ENCODE peak calls at places on chromosomes 16 and 17, in nine cellular contexts. One of them, this sample, is unnamed.

GRCh38 chr16:82855471-82855870 is 228.7 kb downstream of the CDH13 start:
- DNase-seq in IMR-90: no peak
- DNase-seq in Peyer's patch: no peak
- DNase-seq in fibroblast of mammary gland: peak; percentile 52
- DNase-seq in ovary: no peak
- DNase-seq in ascending aorta: no peak
- DNase-seq in fibroblast of lung: peak; percentile 45
- DNase-seq in right lobe of liver: no peak
- DNase-seq in brain microvascular endothelial cell: no peak
- DNase-seq in this sample: no peak

GRCh38 chr16:3157229-3158013 is 22.6 kb downstream of the ZNF213 start:
- DNase-seq in IMR-90: peak; percentile 98
- DNase-seq in Peyer's patch: peak; percentile 75
- DNase-seq in fibroblast of mammary gland: peak; percentile 97
- DNase-seq in ovary: peak; percentile 82
- DNase-seq in ascending aorta: peak; percentile 83
- DNase-seq in fibroblast of lung: peak; percentile 96
- DNase-seq in right lobe of liver: peak; percentile 50
- DNase-seq in brain microvascular endothelial cell: peak; percentile 96
- DNase-seq in this sample: peak; percentile 86

GRCh38 chr16:77060614-77061013 is 130.4 kb upstream of the MON1B start:
- DNase-seq in IMR-90: no peak
- DNase-seq in Peyer's patch: no peak
- DNase-seq in fibroblast of mammary gland: no peak
- DNase-seq in ovary: no peak
- DNase-seq in ascending aorta: no peak
- DNase-seq in fibroblast of lung: no peak
- DNase-seq in right lobe of liver: no peak
- DNase-seq in brain microvascular endothelial cell: no peak
- DNase-seq in this sample: no peak

GRCh38 chr17:81429353-81429774 is 34.1 kb downstream of the BAHCC1 start:
- DNase-seq in IMR-90: peak; percentile 67
- DNase-seq in Peyer's patch: peak; percentile 68
- DNase-seq in fibroblast of mammary gland: peak; percentile 61
- DNase-seq in ovary: peak; percentile 95
- DNase-seq in ascending aorta: peak; percentile 88
- DNase-seq in fibroblast of lung: peak; percentile 64
- DNase-seq in right lobe of liver: peak; percentile 79
- DNase-seq in brain microvascular endothelial cell: peak; percentile 35
- DNase-seq in this sample: no peak

GRCh38 chr17:35734396-35734795 is 3.0 kb downstream of the RASL10B start:
- DNase-seq in IMR-90: no peak
- DNase-seq in Peyer's patch: no peak
- DNase-seq in fibroblast of mammary gland: no peak
- DNase-seq in ovary: no peak
- DNase-seq in ascending aorta: peak; percentile 24
- DNase-seq in fibroblast of lung: no peak
- DNase-seq in right lobe of liver: no peak
- DNase-seq in brain microvascular endothelial cell: no peak
- DNase-seq in this sample: no peak

GRCh38 chr16:19223235-19223847 is 55.3 kb downstream of the SYT17 start:
- DNase-seq in IMR-90: peak; percentile 4
- DNase-seq in Peyer's patch: peak; percentile 88
- DNase-seq in fibroblast of mammary gland: peak; percentile 18
- DNase-seq in ovary: no peak
- DNase-seq in ascending aorta: no peak
- DNase-seq in fibroblast of lung: no peak
- DNase-seq in right lobe of liver: no peak
- DNase-seq in brain microvascular endothelial cell: peak; percentile 7
- DNase-seq in this sample: no peak

GRCh38 chr16:228151-228855 is 946 bp downstream of the LUC7L start:
- DNase-seq in IMR-90: peak; percentile 10
- DNase-seq in Peyer's patch: no peak
- DNase-seq in fibroblast of mammary gland: no peak
- DNase-seq in ovary: no peak
- DNase-seq in ascending aorta: no peak
- DNase-seq in fibroblast of lung: peak; percentile 13
- DNase-seq in right lobe of liver: no peak
- DNase-seq in brain microvascular endothelial cell: peak; percentile 7
- DNase-seq in this sample: no peak

GRCh38 chr16:31868701-31869167 is 4.9 kb upstream of the ZNF267 start:
- DNase-seq in IMR-90: peak; percentile 72
- DNase-seq in Peyer's patch: peak; percentile 95
- DNase-seq in fibroblast of mammary gland: peak; percentile 70
- DNase-seq in ovary: peak; percentile 78
- DNase-seq in ascending aorta: peak; percentile 93
- DNase-seq in fibroblast of lung: peak; percentile 49
- DNase-seq in right lobe of liver: peak; percentile 77
- DNase-seq in brain microvascular endothelial cell: peak; percentile 78
- DNase-seq in this sample: no peak

GRCh38 chr16:4380131-4381063 is 8.7 kb downstream of the VASN start:
- DNase-seq in IMR-90: no peak
- DNase-seq in Peyer's patch: no peak
- DNase-seq in fibroblast of mammary gland: no peak
- DNase-seq in ovary: no peak
- DNase-seq in ascending aorta: peak; percentile 86
- DNase-seq in fibroblast of lung: peak; percentile 61
- DNase-seq in right lobe of liver: no peak
- DNase-seq in brain microvascular endothelial cell: no peak
- DNase-seq in this sample: no peak

GRCh38 chr16:4690946-4691665 is 2.3 kb upstream of the NUDT16L1 start:
- DNase-seq in IMR-90: no peak
- DNase-seq in Peyer's patch: no peak
- DNase-seq in fibroblast of mammary gland: no peak
- DNase-seq in ovary: no peak
- DNase-seq in ascending aorta: no peak
- DNase-seq in fibroblast of lung: no peak
- DNase-seq in right lobe of liver: peak; percentile 21
- DNase-seq in brain microvascular endothelial cell: no peak
- DNase-seq in this sample: no peak

GRCh38 chr17:6818938-6819337 is 12.6 kb downstream of the TEKT1 start:
- DNase-seq in IMR-90: no peak
- DNase-seq in Peyer's patch: no peak
- DNase-seq in fibroblast of mammary gland: no peak
- DNase-seq in ovary: no peak
- DNase-seq in ascending aorta: no peak
- DNase-seq in fibroblast of lung: no peak
- DNase-seq in right lobe of liver: no peak
- DNase-seq in brain microvascular endothelial cell: no peak
- DNase-seq in this sample: no peak

GRCh38 chr17:74893936-74894671 is 671 bp upstream of the FADS6 start:
- DNase-seq in IMR-90: no peak
- DNase-seq in Peyer's patch: no peak
- DNase-seq in fibroblast of mammary gland: no peak
- DNase-seq in ovary: no peak
- DNase-seq in ascending aorta: no peak
- DNase-seq in fibroblast of lung: no peak
- DNase-seq in right lobe of liver: no peak
- DNase-seq in brain microvascular endothelial cell: no peak
- DNase-seq in this sample: no peak
- H3K4me3 ChIP-seq in IMR-90: no peak overlapping the region
- H3K4me3 ChIP-seq in Peyer's patch: peak overlapping the region; percentile 24
- H3K4me3 ChIP-seq in fibroblast of mammary gland: no peak overlapping the region
- H3K4me3 ChIP-seq in ovary: no peak overlapping the region
- H3K4me3 ChIP-seq in ascending aorta: peak overlapping the region; percentile 54
- H3K4me3 ChIP-seq in fibroblast of lung: no peak overlapping the region
- H3K4me3 ChIP-seq in right lobe of liver: peak overlapping the region; percentile 40
- H3K4me3 ChIP-seq in brain microvascular endothelial cell: no peak overlapping the region
- H3K4me3 ChIP-seq in this sample: no peak overlapping the region

DNA sequence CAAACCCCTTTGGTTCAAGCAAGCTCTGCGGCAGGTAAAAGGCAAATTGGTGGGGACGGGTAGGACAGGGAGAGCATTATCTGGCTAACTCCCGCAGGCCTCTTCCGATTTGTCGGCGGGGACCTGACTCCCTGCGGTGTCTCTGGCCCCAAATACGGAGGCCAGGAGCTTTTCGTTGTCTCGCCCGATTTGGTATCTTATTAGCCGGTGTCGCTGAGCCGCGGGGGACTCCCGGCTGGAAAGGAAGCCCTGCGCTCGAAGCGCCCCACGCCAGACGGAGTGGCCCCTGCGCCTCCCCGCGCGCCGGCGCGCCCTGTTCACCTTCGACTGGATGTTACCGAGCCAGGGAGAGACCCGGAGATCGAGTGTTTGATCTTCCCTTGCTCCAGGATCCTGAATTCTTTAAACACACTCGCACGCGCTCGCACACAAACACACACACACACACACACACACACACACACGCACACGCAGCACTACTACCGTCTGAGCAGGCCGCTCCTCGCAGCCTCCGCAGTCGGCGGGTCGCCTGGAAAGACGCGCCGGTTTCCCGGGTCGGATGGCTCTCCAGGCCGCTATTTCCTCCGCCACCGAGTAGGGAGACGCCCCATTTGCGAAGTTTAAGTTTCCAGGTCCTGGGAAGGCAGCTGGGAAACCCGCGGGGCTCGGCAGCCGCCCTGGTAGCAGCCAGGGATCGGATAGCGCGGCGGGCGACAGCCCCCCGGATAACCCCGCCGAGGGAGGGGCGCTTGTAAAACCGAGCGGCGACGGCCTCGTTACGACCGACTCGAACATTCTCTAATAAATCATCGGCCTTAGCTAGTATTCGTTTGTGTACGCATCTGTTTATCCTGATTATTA is 3.3 kb downstream of the PRAC1 start:
- DNase-seq in IMR-90: no peak
- DNase-seq in Peyer's patch: no peak
- DNase-seq in fibroblast of mammary gland: no peak
- DNase-seq in ovary: no peak
- DNase-seq in ascending aorta: no peak
- DNase-seq in fibroblast of lung: no peak
- DNase-seq in right lobe of liver: no peak
- DNase-seq in brain microvascular endothelial cell: no peak
- DNase-seq in this sample: no peak
- H3K4me3 ChIP-seq in IMR-90: no peak overlapping the region
- H3K4me3 ChIP-seq in Peyer's patch: no peak overlapping the region
- H3K4me3 ChIP-seq in fibroblast of mammary gland: no peak overlapping the region
- H3K4me3 ChIP-seq in ovary: no peak overlapping the region
- H3K4me3 ChIP-seq in ascending aorta: no peak overlapping the region
- H3K4me3 ChIP-seq in fibroblast of lung: no peak overlapping the region
- H3K4me3 ChIP-seq in right lobe of liver: no peak overlapping the region
- H3K4me3 ChIP-seq in brain microvascular endothelial cell: no peak overlapping the region
- H3K4me3 ChIP-seq in this sample: no peak overlapping the region

DNA sequence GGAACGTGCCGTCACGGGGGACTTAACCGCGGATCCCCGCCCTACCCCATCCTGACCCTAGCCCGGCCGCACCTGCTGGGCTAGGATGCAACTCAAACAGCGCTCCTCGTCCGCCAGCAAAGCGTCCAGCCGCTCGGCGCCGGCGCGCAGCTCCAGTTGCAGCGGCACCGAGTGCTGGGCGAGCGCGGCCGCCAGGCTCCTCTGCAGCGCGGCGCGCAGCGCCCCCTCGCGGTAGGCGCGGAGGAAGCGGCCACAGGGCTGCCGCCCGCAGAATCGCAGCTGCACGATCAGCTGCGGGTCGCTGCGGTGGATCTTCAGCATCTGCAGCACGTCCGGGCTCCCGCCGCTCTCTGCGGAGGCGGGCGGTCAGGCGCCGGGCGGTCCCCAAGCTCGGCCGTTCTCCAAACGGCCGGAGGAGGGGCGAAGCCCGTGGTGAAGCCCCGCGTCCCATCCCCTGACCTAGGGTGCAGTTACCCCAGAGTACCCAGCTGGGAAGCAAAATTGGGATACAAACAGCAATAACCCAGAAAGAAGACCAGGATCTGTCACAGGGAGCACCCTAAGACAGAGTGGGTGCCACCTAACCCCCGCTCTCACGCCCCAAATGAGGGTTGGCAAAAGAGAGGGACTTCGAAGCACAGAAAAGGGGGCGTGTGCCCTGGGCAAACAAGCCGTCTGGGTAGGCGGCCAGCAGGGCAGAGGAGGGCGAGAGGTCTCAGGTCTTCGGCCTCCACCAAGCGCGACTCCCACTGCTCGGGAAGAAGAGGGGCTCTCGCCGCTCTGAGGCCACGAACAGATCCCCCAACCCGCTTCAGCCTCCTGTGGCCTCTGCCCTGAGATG is 4.2 kb downstream of the TRADD start:
- DNase-seq in IMR-90: peak; percentile 71
- DNase-seq in Peyer's patch: peak; percentile 85
- DNase-seq in fibroblast of mammary gland: peak; percentile 67
- DNase-seq in ovary: peak; percentile 86
- DNase-seq in ascending aorta: peak; percentile 84
- DNase-seq in fibroblast of lung: peak; percentile 61
- DNase-seq in right lobe of liver: peak; percentile 84
- DNase-seq in brain microvascular endothelial cell: peak; percentile 33
- DNase-seq in this sample: no peak
- H3K4me3 ChIP-seq in IMR-90: no peak overlapping the region
- H3K4me3 ChIP-seq in Peyer's patch: no peak overlapping the region
- H3K4me3 ChIP-seq in fibroblast of mammary gland: no peak overlapping the region
- H3K4me3 ChIP-seq in ovary: no peak overlapping the region
- H3K4me3 ChIP-seq in ascending aorta: peak overlapping the region; percentile 11
- H3K4me3 ChIP-seq in fibroblast of lung: no peak overlapping the region
- H3K4me3 ChIP-seq in right lobe of liver: no peak overlapping the region
- H3K4me3 ChIP-seq in brain microvascular endothelial cell: peak overlapping the region; percentile 5
- H3K4me3 ChIP-seq in this sample: no peak overlapping the region

GRCh38 chr16:14310519-14310991 is 239.4 kb downstream of the MRTFB start:
- DNase-seq in IMR-90: peak; percentile 50
- DNase-seq in Peyer's patch: no peak
- DNase-seq in fibroblast of mammary gland: peak; percentile 55
- DNase-seq in ovary: no peak
- DNase-seq in ascending aorta: no peak
- DNase-seq in fibroblast of lung: peak; percentile 64
- DNase-seq in right lobe of liver: no peak
- DNase-seq in brain microvascular endothelial cell: no peak
- DNase-seq in this sample: peak; percentile 64
- H3K4me3 ChIP-seq in IMR-90: no peak overlapping the region
- H3K4me3 ChIP-seq in Peyer's patch: no peak overlapping the region
- H3K4me3 ChIP-seq in fibroblast of mammary gland: no peak overlapping the region
- H3K4me3 ChIP-seq in ovary: peak overlapping the region; percentile 16
- H3K4me3 ChIP-seq in ascending aorta: peak overlapping the region; percentile 32
- H3K4me3 ChIP-seq in fibroblast of lung: no peak overlapping the region
- H3K4me3 ChIP-seq in right lobe of liver: no peak overlapping the region
- H3K4me3 ChIP-seq in brain microvascular endothelial cell: no peak overlapping the region
- H3K4me3 ChIP-seq in this sample: no peak overlapping the region

GRCh38 chr16:30459456-30459855 is 13.1 kb upstream of the ITGAL start:
- DNase-seq in IMR-90: no peak
- DNase-seq in Peyer's patch: no peak
- DNase-seq in fibroblast of mammary gland: no peak
- DNase-seq in ovary: no peak
- DNase-seq in ascending aorta: no peak
- DNase-seq in fibroblast of lung: no peak
- DNase-seq in right lobe of liver: no peak
- DNase-seq in brain microvascular endothelial cell: no peak
- DNase-seq in this sample: no peak
- H3K4me3 ChIP-seq in IMR-90: no peak overlapping the region
- H3K4me3 ChIP-seq in Peyer's patch: no peak overlapping the region
- H3K4me3 ChIP-seq in fibroblast of mammary gland: no peak overlapping the region
- H3K4me3 ChIP-seq in ovary: no peak overlapping the region
- H3K4me3 ChIP-seq in ascending aorta: no peak overlapping the region
- H3K4me3 ChIP-seq in fibroblast of lung: no peak overlapping the region
- H3K4me3 ChIP-seq in right lobe of liver: no peak overlapping the region
- H3K4me3 ChIP-seq in brain microvascular endothelial cell: no peak overlapping the region
- H3K4me3 ChIP-seq in this sample: no peak overlapping the region

DNA sequence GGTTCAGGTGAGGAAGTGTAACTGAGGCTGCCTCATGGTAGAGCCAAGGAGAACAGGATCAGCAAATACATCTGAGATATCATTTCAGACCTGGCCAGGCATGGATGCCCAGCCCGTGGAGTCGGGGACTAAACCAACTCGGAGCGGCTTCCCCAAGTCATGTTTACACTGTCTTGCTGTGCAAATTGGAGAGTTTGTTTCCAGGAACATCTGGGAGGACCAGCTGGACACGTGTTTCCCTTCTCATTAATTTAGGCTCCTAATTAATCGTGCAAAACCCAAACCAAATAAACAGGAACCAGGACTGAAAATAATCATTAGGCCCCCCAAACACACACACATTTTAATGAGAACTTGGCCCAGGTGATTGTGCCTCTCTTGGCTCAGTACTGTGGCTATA is 70.9 kb upstream of the SALL1 start:
- DNase-seq in IMR-90: no peak
- DNase-seq in Peyer's patch: no peak
- DNase-seq in fibroblast of mammary gland: no peak
- DNase-seq in ovary: no peak
- DNase-seq in ascending aorta: no peak
- DNase-seq in fibroblast of lung: no peak
- DNase-seq in right lobe of liver: no peak
- DNase-seq in brain microvascular endothelial cell: no peak
- DNase-seq in this sample: no peak
- H3K4me3 ChIP-seq in IMR-90: no peak overlapping the region
- H3K4me3 ChIP-seq in Peyer's patch: no peak overlapping the region
- H3K4me3 ChIP-seq in fibroblast of mammary gland: no peak overlapping the region
- H3K4me3 ChIP-seq in ovary: no peak overlapping the region
- H3K4me3 ChIP-seq in ascending aorta: no peak overlapping the region
- H3K4me3 ChIP-seq in fibroblast of lung: no peak overlapping the region
- H3K4me3 ChIP-seq in right lobe of liver: no peak overlapping the region
- H3K4me3 ChIP-seq in brain microvascular endothelial cell: no peak overlapping the region
- H3K4me3 ChIP-seq in this sample: no peak overlapping the region

This sample was measured in skeletal muscle cell.